ENCODE peak calls at places on chromosomes 12 and 14, in four cellular contexts. C is tibial artery, H is brain microvascular endothelial cell, F is T-cell. P is an unnamed sample.

GRCh38 chr12:92551210-92551609 is 151.6 kb upstream of the PLEKHG7 start:
- DNase-seq in C (no peak), H (no peak), F (no peak), P (no peak)

GRCh38 chr14:61543946-61544345 is 151.4 kb upstream of the HIF1A start:
- DNase-seq in C (no peak), H (no peak), F (no peak), P (no peak)

GRCh38 chr12:107404981-107405380 is 280.6 kb upstream of the PWP1 start:
- DNase-seq in C (no peak), H (peak; percentile 34), F (no peak), P (no peak)

GRCh38 chr12:119171691-119172090 is 7.0 kb upstream of the HSPB8 start:
- DNase-seq in C (no peak), H (no peak), F (no peak), P (no peak)

GRCh38 chr12:29427964-29428363 is 47.0 kb upstream of the ERGIC2 start:
- DNase-seq in C (no peak), H (no peak), F (no peak), P (no peak)

GRCh38 chr12:70154087-70154486 is 89.1 kb upstream of the CNOT2 start:
- DNase-seq in C (no peak), H (no peak), F (no peak), P (no peak)

GRCh38 chr14:54697806-54698205 is 130.9 kb downstream of the SAMD4A start:
- DNase-seq in C (no peak), H (no peak), F (no peak), P (no peak)

GRCh38 chr12:103503546-103504480 is 8.0 kb upstream of the C12orf42 start:
- DNase-seq in C (no peak), H (no peak), F (peak; percentile 30), P (no peak)

GRCh38 chr12:51992246-51992645 is 14.5 kb upstream of the TAMALIN start:
- DNase-seq in C (no peak), H (no peak), F (no peak), P (no peak)

GRCh38 chr12:64793610-64794009 is 30.8 kb upstream of the TBC1D30 start:
- DNase-seq in C (no peak), H (no peak), F (no peak), P (no peak)

GRCh38 chr12:10959777-10960176 is 20.7 kb upstream of the TAS2R14 start:
- DNase-seq in C (no peak), H (no peak), F (no peak), P (no peak)

GRCh38 chr12:2451025-2451424 is 343.7 kb upstream of the FKBP4 start:
- DNase-seq in C (no peak), H (no peak), F (no peak), P (no peak)

GRCh38 chr12:552466-552865 is 92.7 kb downstream of the B4GALNT3 start:
- DNase-seq in C (no peak), H (no peak), F (no peak), P (no peak)

GRCh38 chr14:51109651-51110050 is 14.7 kb upstream of the TRIM9 start:
- DNase-seq in C (no peak), H (no peak), F (no peak), P (no peak)